ENCODE peak calls at places on chromosomes 5 and 9, in ten cellular contexts. U is left cardiac atrium; B is COR-L47; L is right lobe of liver; C is CD4-positive, alpha-beta memory T cell; H is T follicular helper cell; I is Daoy; M is choroid plexus epithelial cell; Y is stimulated activated CD4-positive, alpha-beta T cell treated with anti-CD3 and anti-CD28 coated beads, Interleukin-12 subunit alpha, Interleukin-12 subunit beta, amount 100 ng/mL, for 4 hours; Z is activated CD4-positive, alpha-beta T cell treated with anti-CD3 and anti-CD28 coated beads, Interleukin-2, amount 50 U/mL, for 1 hour. V is an unnamed sample.

GRCh38 chr5:1292846-1293415 is 1.9 kb downstream of the TERT start:
- DNase-seq in B (no peak), Y (no peak), M (no peak), L (no peak), I (no peak), C (no peak), Z (no peak), U (no peak), H (no peak), V (no peak)

GRCh38 chr5:33579789-33580188 is 139.0 kb downstream of the TARS1 start:
- DNase-seq in L (no peak), Z (no peak), Y (no peak), H (no peak), M (no peak), C (no peak), U (no peak), I (no peak), B (no peak), V (no peak)

GRCh38 chr5:74581988-74582365 is 58.6 kb downstream of the ENC1 start:
- DNase-seq in C (no peak), Y (no peak), M (no peak), U (no peak), Z (no peak), B (no peak), L (no peak), I (no peak), H (no peak), V (no peak)

GRCh38 chr5:171336486-171337206 is 27.6 kb downstream of the TLX3 start:
- DNase-seq in M (peak; percentile 79), L (no peak), I (peak; percentile 80), B (peak; percentile 69), C (no peak), H (no peak), Y (no peak), U (peak; percentile 51), Z (no peak), V (peak; percentile 43)

GRCh38 chr9:7094052-7094451 is 336.3 kb downstream of the KDM4C start:
- DNase-seq in I (no peak), B (peak; percentile 18), C (no peak), Y (no peak), Z (no peak), U (no peak), L (no peak), M (peak; percentile 50), H (no peak), V (peak; percentile 33)

GRCh38 chr5:171707441-171707790 is 78.2 kb upstream of the SMIM23 start:
- DNase-seq in Z (no peak), Y (no peak), I (no peak), U (no peak), L (no peak), M (no peak), H (no peak), C (no peak), B (no peak), V (no peak)

GRCh38 chr5:69024241-69024651 is 69.6 kb upstream of the SLC30A5 start:
- DNase-seq in B (peak; percentile 28), L (no peak), I (peak; percentile 54), M (peak; percentile 67), Z (no peak), U (no peak), H (no peak), Y (no peak), C (no peak), V (no peak)

GRCh38 chr5:151685749-151686672 is 704 bp downstream of the SPARC start:
- DNase-seq in C (no peak), I (no peak), H (no peak), Y (no peak), Z (no peak), L (no peak), B (no peak), M (peak; percentile 30), U (no peak), V (no peak)

GRCh38 chr5:17146280-17146841 is 71.1 kb upstream of the BASP1 start:
- DNase-seq in C (no peak), U (no peak), Y (no peak), B (no peak), M (no peak), Z (no peak), L (no peak), H (no peak), I (no peak), V (no peak)

GRCh38 chr5:58187473-58188286 is 272.2 kb downstream of the PLK2 start:
- DNase-seq in M (no peak), U (no peak), L (no peak), B (no peak), Z (no peak), C (no peak), I (no peak), Y (no peak), H (no peak), V (no peak)

GRCh38 chr5:37619353-37619752 is 220.5 kb downstream of the GDNF start:
- DNase-seq in I (no peak), Y (no peak), M (peak; percentile 74), B (no peak), C (no peak), H (no peak), U (no peak), L (no peak), Z (no peak), V (peak; percentile 19)

GRCh38 chr9:129164246-129164930 is 13.7 kb downstream of the IER5L start:
- DNase-seq in Y (no peak), I (no peak), C (no peak), L (no peak), U (peak; percentile 70), M (peak; percentile 57), Z (no peak), H (no peak), B (no peak), V (no peak)

GRCh38 chr5:9951861-9952260 is 297.8 kb downstream of the ATPSCKMT start:
- DNase-seq in H (no peak), I (no peak), C (no peak), M (no peak), B (no peak), L (no peak), Z (no peak), Y (no peak), U (no peak), V (no peak)

GRCh38 chr9:127723450-127723849 is 7.6 kb downstream of the TTC16 start:
- DNase-seq in Y (no peak), U (no peak), Z (no peak), C (no peak), I (peak; percentile 86), H (no peak), M (peak; percentile 35), L (no peak), B (peak; percentile 59), V (peak; percentile 11)

GRCh38 chr5:58871648-58872242 is 288.9 kb downstream of the RAB3C start:
- DNase-seq in C (peak; percentile 24), L (no peak), U (no peak), Z (no peak), M (peak; percentile 71), B (no peak), I (peak; percentile 40), Y (no peak), H (peak; percentile 4), V (peak; percentile 53)

GRCh38 chr5:39826051-39826450 is 401.3 kb upstream of the DAB2 start:
- DNase-seq in U (no peak), C (no peak), B (no peak), I (no peak), Y (no peak), M (no peak), Z (no peak), L (no peak), H (no peak), V (no peak)

GRCh38 chr9:113665756-113666155 is 202.2 kb downstream of the RGS3 start:
- DNase-seq in Y (no peak), B (no peak), Z (no peak), I (no peak), U (no peak), H (no peak), M (no peak), C (no peak), L (no peak), V (no peak)

GRCh38 chr9:127015926-127016512 is 101.4 kb downstream of the RALGPS1 start:
- DNase-seq in C (no peak), Z (no peak), U (no peak), B (no peak), H (no peak), L (no peak), I (no peak), Y (no peak), M (no peak), V (no peak)

GRCh38 chr5:620152-620551 is 8.0 kb downstream of the CEP72 start:
- DNase-seq in L (peak; percentile 30), U (no peak), M (no peak), I (no peak), B (no peak), H (no peak), Z (no peak), Y (no peak), C (no peak), V (no peak)

GRCh38 chr9:104810421-104811339 is 46.8 kb downstream of the NIPSNAP3B start:
- DNase-seq in U (no peak), M (peak; percentile 65), C (no peak), H (no peak), Y (no peak), L (peak; percentile 90), B (no peak), I (peak; percentile 84), Z (no peak), V (peak; percentile 9)

V was measured in brain microvascular endothelial cell.